ENCODE peak calls at places on chromosome X, in six cellular contexts. U, X, Z, V, H and E are unnamed samples.

GRCh38 chrX:39982927-39983326 is 114.8 kb downstream of the BCOR start:
- DNase-seq in U (no peak), X (no peak), Z (no peak), V (no peak), H (no peak), E (no peak)

GRCh38 chrX:69027181-69028005 is 137.9 kb downstream of the PJA1 start:
- DNase-seq in U (no peak), X (no peak), Z (no peak), V (peak), H (peak), E (no peak)

GRCh38 chrX:15747626-15748173 is 9.6 kb downstream of the CA5B start:
- DNase-seq in U (no peak), X (no peak), Z (no peak), V (no peak), H (no peak), E (peak)

GRCh38 chrX:102746134-102746584 is 25.6 kb downstream of the GPRASP3 start:
- DNase-seq in U (no peak), X (no peak), Z (peak), V (no peak), H (no peak), E (no peak)

GRCh38 chrX:3244203-3244743 is 102.2 kb downstream of the MXRA5 start:
- DNase-seq in U (no peak), X (peak), Z (no peak), V (peak), H (no peak), E (no peak)

GRCh38 chrX:7372843-7373525 is 225.0 kb upstream of the PUDP start:
- DNase-seq in U (no peak), X (no peak), Z (no peak), V (no peak), H (peak), E (no peak)

GRCh38 chrX:31459361-31459760 is 387.5 kb upstream of the FTHL17 start:
- DNase-seq in U (no peak), X (no peak), Z (no peak), V (no peak), H (no peak), E (no peak)

GRCh38 chrX:44748014-44748413 is 95.8 kb upstream of the DUSP21 start:
- DNase-seq in U (peak), X (peak), Z (no peak), V (no peak), H (peak), E (peak)

GRCh38 chrX:80812176-80812575 is 2.5 kb upstream of the BRWD3 start:
- DNase-seq in U (no peak), X (peak), Z (no peak), V (no peak), H (peak), E (peak)

GRCh38 chrX:84336646-84337045 is 148.6 kb upstream of the RPS6KA6 start:
- DNase-seq in U (no peak), X (no peak), Z (no peak), V (no peak), H (no peak), E (no peak)

GRCh38 chrX:40912166-40912565 is 173.1 kb upstream of the USP9X start:
- DNase-seq in U (no peak), X (peak), Z (no peak), V (no peak), H (no peak), E (peak)

GRCh38 chrX:148051973-148052372 is 70.8 kb downstream of the FMR1NB start:
- DNase-seq in U (no peak), X (no peak), Z (no peak), V (no peak), H (no peak), E (no peak)

GRCh38 chrX:1531106-1531890 is 5.7 kb downstream of the P2RY8 start:
- DNase-seq in U (no peak), X (no peak), Z (no peak), V (no peak), H (no peak), E (no peak)

GRCh38 chrX:46251755-46252154 is 293.5 kb downstream of the ZNF674 start:
- DNase-seq in U (peak), X (no peak), Z (no peak), V (no peak), H (peak), E (no peak)

GRCh38 chrX:72126539-72127140 is 5.1 kb downstream of the RTL5 start:
- DNase-seq in U (peak), X (peak), Z (peak), V (no peak), H (peak), E (peak)

GRCh38 chrX:39894626-39895025 is 203.1 kb downstream of the BCOR start:
- DNase-seq in U (no peak), X (peak), Z (no peak), V (no peak), H (peak), E (peak)

GRCh38 chrX:48961585-48962091 is 4.2 kb upstream of the OTUD5 start:
- DNase-seq in U (no peak), X (no peak), Z (no peak), V (no peak), H (no peak), E (peak)

GRCh38 chrX:123590842-123591491 is 141.9 kb downstream of the THOC2 start:
- DNase-seq in U (no peak), X (no peak), Z (no peak), V (peak), H (peak), E (no peak)

GRCh38 chrX:140123446-140123845 is 158.1 kb upstream of the CXorf66 start:
- DNase-seq in U (no peak), X (peak), Z (no peak), V (no peak), H (peak), E (no peak)